ENCODE peak calls at places on chromosomes 13 and 19, in five cellular contexts. Y is dorsolateral prefrontal cortex, C is mammary epithelial cell, U is left ventricle myocardium inferior, E is psoas muscle. Z is an unnamed sample.

GRCh38 chr19:1000095-1000494 is at the start of gene GRIN3B:
- DNase-seq in E (peak), Y (no peak), C (peak), U (no peak), Z (peak)

GRCh38 chr13:42969558-42970172 is 22.4 kb downstream of the EPSTI1 start:
- DNase-seq in U (peak), Y (peak), C (peak), E (peak), Z (peak)

GRCh38 chr19:34534206-34534605 is 52.6 kb downstream of the WTIP start:
- DNase-seq in E (no peak), U (no peak), Y (no peak), C (no peak), Z (no peak)

GRCh38 chr13:53015044-53015443 is 13.6 kb upstream of the OLFM4 start:
- DNase-seq in U (no peak), C (no peak), E (no peak), Y (no peak), Z (no peak)

GRCh38 chr19:42201489-42202289 is 15.8 kb downstream of the DEDD2 start:
- DNase-seq in Y (no peak), C (no peak), U (peak), E (no peak), Z (peak)

GRCh38 chr13:88071371-88071770 is 400.2 kb downstream of the SLITRK5 start:
- DNase-seq in U (no peak), Y (no peak), C (no peak), E (no peak), Z (no peak)

GRCh38 chr13:100872761-100873160 is 198.2 kb upstream of the TMTC4 start:
- DNase-seq in U (no peak), C (no peak), E (no peak), Y (no peak), Z (no peak)

GRCh38 chr13:106561551-106562170 is 6.3 kb downstream of the ARGLU1 start:
- DNase-seq in U (no peak), E (no peak), C (peak), Y (no peak), Z (no peak)

GRCh38 chr19:6041991-6042421 is 64.1 kb upstream of the RANBP3 start:
- DNase-seq in E (no peak), Y (no peak), U (no peak), C (no peak), Z (no peak)

GRCh38 chr19:10748195-10748923 is 30.5 kb downstream of the DNM2 start:
- DNase-seq in Y (no peak), C (no peak), U (no peak), E (no peak), Z (no peak)

GRCh38 chr19:10749435-10750384 is 31.8 kb downstream of the DNM2 start:
- DNase-seq in C (no peak), E (no peak), U (no peak), Y (no peak), Z (peak)

GRCh38 chr19:10747674-10748073 is 29.8 kb downstream of the DNM2 start:
- DNase-seq in Y (no peak), E (no peak), U (no peak), C (no peak), Z (no peak)

GRCh38 chr19:10747271-10747670 is 29.4 kb downstream of the DNM2 start:
- DNase-seq in Y (no peak), C (no peak), E (no peak), U (no peak), Z (peak)

DNA sequence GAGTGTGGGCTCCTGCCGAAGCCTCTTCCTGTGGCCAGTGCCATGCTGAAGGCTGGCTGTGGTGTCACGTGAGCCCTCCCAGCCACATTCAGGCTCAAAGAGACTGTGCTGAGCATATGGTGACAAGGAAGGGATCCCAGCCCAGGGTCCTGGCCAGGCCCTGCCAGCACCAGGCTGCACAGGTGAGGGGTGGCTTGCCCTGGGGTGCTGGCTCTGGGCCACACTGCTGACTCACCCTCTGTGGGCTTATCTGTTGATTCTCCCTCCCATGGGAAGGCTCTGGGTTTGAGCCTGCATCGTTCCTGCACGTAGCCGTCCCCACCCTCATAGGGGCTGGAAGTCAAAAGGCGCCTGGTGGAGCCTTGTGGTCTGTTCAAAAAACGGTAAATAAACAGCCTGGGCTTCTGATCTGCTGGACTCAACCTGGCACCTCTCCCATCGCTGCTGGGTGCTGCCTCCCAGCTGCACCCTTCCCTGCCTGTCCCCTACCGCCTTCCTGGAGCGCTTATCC is 31.1 kb downstream of the DNM2 start:
- DNase-seq in C (peak), E (no peak), Y (no peak), U (peak), Z (peak)
- H3K4me3 ChIP-seq in C (no peak), E (no peak), Y (no peak), U (no peak), Z (no peak)

GRCh38 chr19:32355309-32355708 is 9.9 kb downstream of the ZNF507 start:
- DNase-seq in E (no peak), C (no peak), U (no peak), Y (no peak), Z (no peak)
- H3K27ac ChIP-seq in E (no peak), C (no peak), U (no peak), Y (no peak), Z (no peak)

DNA sequence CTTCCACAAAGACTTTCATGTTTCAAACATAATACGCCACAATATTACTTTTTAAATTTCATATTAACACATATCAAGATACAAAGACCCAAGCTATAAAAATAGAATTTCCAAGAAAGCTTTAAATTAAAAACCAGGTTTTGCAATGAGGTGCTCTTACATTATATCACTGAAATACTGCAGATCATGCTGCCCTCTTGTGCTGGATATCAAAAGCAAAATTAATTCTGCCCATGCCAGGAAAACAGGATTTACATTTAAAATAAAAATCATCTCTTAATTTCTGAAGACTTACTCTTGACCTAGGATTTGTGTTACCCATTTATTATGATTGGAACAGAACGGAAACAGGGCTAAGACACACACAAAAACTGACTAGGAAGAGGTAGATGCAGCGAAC is 145.0 kb downstream of the ABCC4 start:
- DNase-seq in C (no peak), Y (no peak), U (no peak), E (no peak), Z (no peak)
- H3K4me3 ChIP-seq in C (no peak), Y (no peak), U (no peak), E (no peak), Z (no peak)

GRCh38 chr13:74288361-74288911 is 154.2 kb upstream of the KLF12 start:
- DNase-seq in E (no peak), U (peak), Y (no peak), C (peak), Z (peak)
- H3K27ac ChIP-seq in E (peak), U (peak), Y (peak), C (peak), Z (no peak)